ENCODE peak calls at places on chromosomes 11 and 22, in four cellular contexts. One of them, this sample, is unnamed.
A peak's percentile ranks its signal among the peaks of the same experiment; 100 is the strongest.

GRCh38 chr22:31647516-31647915 is 14.5 kb downstream of the PISD start:
- DNase-seq in transverse colon: no peak
- DNase-seq in H1: no peak
- DNase-seq in A549: no peak
- DNase-seq in this sample: no peak

GRCh38 chr22:47059701-47060161 is 297.3 kb downstream of the TBC1D22A start:
- DNase-seq in A549: no peak
- DNase-seq in transverse colon: no peak
- DNase-seq in H1: no peak
- DNase-seq in this sample: no peak

GRCh38 chr11:26820739-26821138 is 98.9 kb upstream of the SLC5A12 start:
- DNase-seq in H1: no peak
- DNase-seq in A549: no peak
- DNase-seq in transverse colon: no peak
- DNase-seq in this sample: no peak

GRCh38 chr22:49066619-49067018 is 761.1 kb downstream of the BRD1 start:
- DNase-seq in A549: no peak
- DNase-seq in H1: no peak
- DNase-seq in transverse colon: no peak
- DNase-seq in this sample: no peak

GRCh38 chr11:60005360-60005759 is 11.6 kb upstream of the OOSP4B start:
- DNase-seq in A549: no peak
- DNase-seq in transverse colon: no peak
- DNase-seq in H1: no peak
- DNase-seq in this sample: no peak

GRCh38 chr11:844693-845644 is 2.3 kb downstream of the TSPAN4 start:
- DNase-seq in A549: peak; percentile 83
- DNase-seq in H1: peak; percentile 67
- DNase-seq in transverse colon: peak; percentile 79
- DNase-seq in this sample: peak; percentile 98

GRCh38 chr11:68965901-68966868 is 14.6 kb downstream of the MRGPRD start:
- DNase-seq in transverse colon: no peak
- DNase-seq in H1: no peak
- DNase-seq in A549: no peak
- DNase-seq in this sample: no peak

GRCh38 chr11:120210651-120211521 is at the start of gene OAF:
- DNase-seq in transverse colon: peak; percentile 73
- DNase-seq in A549: peak; percentile 65
- DNase-seq in H1: peak; percentile 58
- DNase-seq in this sample: no peak

GRCh38 chr11:122791411-122791810 is 46.9 kb upstream of the CRTAM start:
- DNase-seq in A549: no peak
- DNase-seq in transverse colon: no peak
- DNase-seq in H1: no peak
- DNase-seq in this sample: no peak

GRCh38 chr11:70089631-70090030 is 11.5 kb downstream of the ANO1 start:
- DNase-seq in A549: no peak
- DNase-seq in transverse colon: no peak
- DNase-seq in H1: no peak
- DNase-seq in this sample: no peak

GRCh38 chr11:117232911-117233409 is 489 bp downstream of the RNF214 start:
- DNase-seq in transverse colon: no peak
- DNase-seq in A549: peak; percentile 14
- DNase-seq in H1: no peak
- DNase-seq in this sample: no peak

GRCh38 chr11:83768476-83768875 is 482.3 kb upstream of the CCDC90B start:
- DNase-seq in H1: no peak
- DNase-seq in A549: no peak
- DNase-seq in transverse colon: no peak
- DNase-seq in this sample: no peak

GRCh38 chr11:19344661-19345518 is 104.1 kb upstream of the E2F8 start:
- DNase-seq in transverse colon: peak; percentile 29
- DNase-seq in H1: no peak
- DNase-seq in A549: peak; percentile 28
- DNase-seq in this sample: no peak

GRCh38 chr11:110097459-110098012 is 4.3 kb downstream of the ZC3H12C start:
- DNase-seq in transverse colon: no peak
- DNase-seq in H1: no peak
- DNase-seq in A549: no peak
- DNase-seq in this sample: no peak

GRCh38 chr11:3803726-3804510 is 4.4 kb upstream of the PGAP2 start:
- DNase-seq in H1: no peak
- DNase-seq in A549: no peak
- DNase-seq in transverse colon: no peak
- DNase-seq in this sample: no peak

GRCh38 chr11:19276859-19277808 is 36.4 kb upstream of the E2F8 start:
- DNase-seq in transverse colon: peak; percentile 75
- DNase-seq in H1: no peak
- DNase-seq in A549: peak; percentile 49
- DNase-seq in this sample: no peak

GRCh38 chr11:2743427-2744110 is 43.8 kb upstream of the KCNQ1OT1 start:
- DNase-seq in A549: no peak
- DNase-seq in transverse colon: no peak
- DNase-seq in H1: no peak
- DNase-seq in this sample: no peak

GRCh38 chr11:9397746-9398680 is 13.6 kb downstream of the IPO7 start:
- DNase-seq in transverse colon: no peak
- DNase-seq in H1: no peak
- DNase-seq in A549: no peak
- DNase-seq in this sample: no peak

GRCh38 chr11:107494036-107494435 is 36.4 kb upstream of the CWF19L2 start:
- DNase-seq in H1: no peak
- DNase-seq in transverse colon: no peak
- DNase-seq in A549: no peak
- DNase-seq in this sample: no peak

GRCh38 chr11:120217941-120218694 is 7.3 kb downstream of the OAF start:
- DNase-seq in H1: no peak
- DNase-seq in transverse colon: no peak
- DNase-seq in A549: no peak
- DNase-seq in this sample: no peak

GRCh38 chr11:77883775-77884174 is 62.8 kb downstream of the AAMDC start:
- DNase-seq in H1: no peak
- DNase-seq in A549: no peak
- DNase-seq in transverse colon: no peak
- DNase-seq in this sample: no peak

GRCh38 chr11:71991494-71991893 is 7.2 kb upstream of the IL18BP start:
- DNase-seq in H1: no peak
- DNase-seq in transverse colon: no peak
- DNase-seq in A549: no peak
- DNase-seq in this sample: peak; percentile 75

GRCh38 chr11:94149435-94149834 is 20.8 kb downstream of the PANX1 start:
- DNase-seq in H1: no peak
- DNase-seq in A549: no peak
- DNase-seq in transverse colon: no peak
- DNase-seq in this sample: no peak

GRCh38 chr11:23359297-23359696 is 499.0 kb upstream of the CCDC179 start:
- DNase-seq in A549: no peak
- DNase-seq in transverse colon: peak; percentile 29
- DNase-seq in H1: no peak
- DNase-seq in this sample: no peak

GRCh38 chr22:22404598-22405284 is 103.8 kb downstream of the ZNF280B start:
- DNase-seq in A549: no peak
- DNase-seq in transverse colon: no peak
- DNase-seq in H1: no peak
- DNase-seq in this sample: peak; percentile 91

GRCh38 chr11:34423300-34423699 is 15.4 kb upstream of the CAT start:
- DNase-seq in transverse colon: no peak
- DNase-seq in A549: no peak
- DNase-seq in H1: no peak
- DNase-seq in this sample: no peak

GRCh38 chr11:126394036-126394435 is 38.5 kb downstream of the ST3GAL4 start:
- DNase-seq in H1: no peak
- DNase-seq in transverse colon: no peak
- DNase-seq in A549: no peak
- DNase-seq in this sample: no peak

GRCh38 chr22:48950151-48950915 is 877.3 kb downstream of the BRD1 start:
- DNase-seq in H1: no peak
- DNase-seq in A549: no peak
- DNase-seq in transverse colon: peak; percentile 4
- DNase-seq in this sample: peak; percentile 78

GRCh38 chr11:34052608-34053160 is 1.2 kb downstream of the CAPRIN1 start:
- DNase-seq in H1: no peak
- DNase-seq in transverse colon: peak; percentile 30
- DNase-seq in A549: no peak
- DNase-seq in this sample: no peak

GRCh38 chr11:115712296-115712695 is 208.1 kb upstream of the CADM1 start:
- DNase-seq in H1: no peak
- DNase-seq in A549: no peak
- DNase-seq in transverse colon: no peak
- DNase-seq in this sample: no peak
- TF ChIP-seq POLR2A in H1: no peak
- TF ChIP-seq POLR2A in A549: no peak
- TF ChIP-seq POLR2A in transverse colon: no peak
- TF ChIP-seq POLR2A in this sample: no peak

GRCh38 chr22:33680632-33681031 is 239.6 kb downstream of the LARGE1 start:
- DNase-seq in H1: no peak
- DNase-seq in transverse colon: no peak
- DNase-seq in A549: no peak
- DNase-seq in this sample: no peak
- TF ChIP-seq CTCF in H1: no peak
- TF ChIP-seq CTCF in transverse colon: no peak
- TF ChIP-seq CTCF in A549: no peak
- TF ChIP-seq CTCF in this sample: no peak

DNA sequence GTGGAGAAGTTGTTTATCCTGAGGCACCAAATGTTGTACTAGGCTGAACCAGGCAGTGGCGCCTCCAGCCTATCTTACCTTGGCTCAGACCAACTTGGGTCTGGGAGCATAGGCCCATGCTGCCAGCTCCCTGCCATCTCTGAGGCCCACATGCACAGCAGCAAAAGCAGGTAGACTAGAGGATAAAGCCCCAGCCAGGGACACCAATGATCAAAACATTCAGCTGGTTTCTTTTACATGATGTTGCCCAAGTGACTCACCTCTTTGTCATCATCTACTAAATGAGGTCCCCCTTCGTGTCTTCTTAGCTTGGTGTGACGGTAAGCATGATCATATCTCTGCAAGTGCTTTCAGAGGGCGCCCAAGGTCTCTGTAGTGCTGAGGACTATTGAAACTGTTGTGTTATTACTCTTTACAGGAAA is 112.1 kb upstream of the DRD2 start:
- DNase-seq in H1: no peak
- DNase-seq in transverse colon: no peak
- DNase-seq in A549: no peak
- DNase-seq in this sample: peak; percentile 75
- TF ChIP-seq EP300 in H1: no peak
- TF ChIP-seq EP300 in transverse colon: no peak
- TF ChIP-seq EP300 in A549: no peak
- TF ChIP-seq EP300 in this sample: no peak

DNA sequence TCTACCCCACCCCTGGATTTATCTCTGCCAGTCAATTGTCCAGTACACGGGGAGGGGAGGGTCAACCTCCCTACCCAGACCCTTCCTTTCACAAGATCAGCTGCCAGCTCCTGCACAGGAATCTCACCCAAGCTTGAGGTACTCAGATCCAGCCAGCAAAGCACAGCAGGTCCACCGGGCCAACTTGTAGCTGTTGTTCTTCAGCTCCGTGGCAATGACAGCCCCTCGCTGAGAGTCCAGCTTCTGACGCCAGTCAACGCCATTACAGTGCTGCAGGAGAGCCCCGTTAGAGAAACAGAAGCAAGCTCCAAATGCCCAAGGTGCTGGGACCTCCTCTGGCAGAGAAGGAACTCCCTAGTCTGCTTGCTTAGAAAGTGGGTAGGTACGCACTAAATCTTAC is 5.5 kb upstream of the FOXRED2 start:
- DNase-seq in transverse colon: no peak
- DNase-seq in H1: no peak
- DNase-seq in A549: no peak
- DNase-seq in this sample: no peak
- TF ChIP-seq POLR2A in transverse colon: no peak
- TF ChIP-seq POLR2A in H1: no peak
- TF ChIP-seq POLR2A in A549: no peak
- TF ChIP-seq POLR2A in this sample: no peak

DNA sequence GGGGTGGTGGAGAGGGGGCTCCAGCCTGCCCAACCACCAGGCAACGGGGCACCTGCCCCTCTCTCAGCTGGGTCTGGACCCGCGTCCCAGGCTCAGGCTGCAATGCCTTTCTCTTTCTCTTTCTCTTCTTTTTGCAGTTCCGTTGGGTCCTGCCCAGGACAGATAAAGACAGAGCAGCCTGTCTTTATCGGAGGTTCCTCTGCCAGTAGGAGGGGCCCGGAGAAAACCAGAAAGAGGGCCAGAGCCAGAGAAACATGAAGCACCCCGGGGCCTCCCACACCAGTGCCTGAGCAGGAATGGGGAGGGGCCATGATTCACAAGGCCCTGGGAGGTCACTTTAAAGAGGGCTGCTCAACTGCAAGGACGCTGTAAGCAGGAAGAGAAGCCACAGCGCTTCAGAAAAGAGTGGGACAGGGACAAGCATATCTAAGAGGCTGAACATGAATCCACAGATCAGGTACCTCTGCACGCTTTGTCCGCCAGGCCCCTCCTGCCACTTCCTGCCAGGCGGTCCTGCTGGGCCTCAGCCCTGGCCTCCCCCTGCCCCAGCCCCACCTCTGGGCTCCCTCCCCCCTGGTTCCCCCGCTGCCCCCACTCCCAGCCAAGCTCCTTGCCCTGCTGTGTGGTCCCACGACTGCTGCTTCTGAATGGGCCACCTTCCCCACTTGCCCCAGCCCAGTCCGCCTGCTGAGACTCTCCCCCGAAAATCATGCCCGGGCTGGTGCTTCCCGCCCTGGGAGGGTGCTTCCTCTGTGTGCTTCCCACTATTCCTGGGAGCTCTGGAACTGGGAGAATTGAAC is at the start of gene APOBEC3C:
- DNase-seq in A549: peak; percentile 58
- DNase-seq in transverse colon: peak; percentile 87
- DNase-seq in H1: no peak
- DNase-seq in this sample: peak; percentile 98
- TF ChIP-seq CTCF in A549: no peak
- TF ChIP-seq CTCF in transverse colon: no peak
- TF ChIP-seq CTCF in H1: no peak
- TF ChIP-seq CTCF in this sample: no peak

GRCh38 chr11:61537326-61537725 is 28.8 kb downstream of the LRRC10B start:
- DNase-seq in H1: no peak
- DNase-seq in A549: no peak
- DNase-seq in transverse colon: no peak
- DNase-seq in this sample: no peak

GRCh38 chr11:61539958-61540357 is 31.4 kb downstream of the LRRC10B start:
- DNase-seq in H1: no peak
- DNase-seq in transverse colon: no peak
- DNase-seq in A549: no peak
- DNase-seq in this sample: no peak

GRCh38 chr11:61536676-61537270 is 28.2 kb downstream of the LRRC10B start:
- DNase-seq in H1: no peak
- DNase-seq in transverse colon: no peak
- DNase-seq in A549: no peak
- DNase-seq in this sample: no peak

GRCh38 chr11:61539009-61539408 is 30.5 kb downstream of the LRRC10B start:
- DNase-seq in transverse colon: no peak
- DNase-seq in H1: no peak
- DNase-seq in A549: no peak
- DNase-seq in this sample: no peak

DNA sequence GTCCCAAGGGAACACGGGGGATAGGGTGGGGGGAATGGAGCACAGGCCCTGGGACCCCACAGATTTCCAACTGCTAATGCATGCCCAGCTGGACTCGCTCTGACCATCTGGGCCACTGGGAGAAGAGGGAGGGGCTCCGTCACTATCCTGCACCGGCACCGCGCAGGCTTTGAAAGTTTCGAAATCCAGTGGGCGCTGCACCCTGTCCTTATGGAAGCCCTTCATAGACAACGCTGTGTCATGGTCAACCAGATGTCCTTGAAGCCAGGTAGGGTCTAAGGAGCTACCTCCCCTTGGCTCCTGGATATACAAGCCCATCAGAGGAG is 30.1 kb downstream of the LRRC10B start:
- DNase-seq in transverse colon: no peak
- DNase-seq in H1: no peak
- DNase-seq in A549: no peak
- DNase-seq in this sample: no peak
- TF ChIP-seq EP300 in transverse colon: no peak
- TF ChIP-seq EP300 in H1: no peak
- TF ChIP-seq EP300 in A549: no peak
- TF ChIP-seq EP300 in this sample: no peak

This sample was measured in esophagus muscularis mucosa.